ENCODE peak calls at places on chromosome 21, in ten cellular contexts. D is right cardiac atrium, G is suprapubic skin, V is prostate gland, O is ovary, J is spleen, W is kidney epithelial cell, E is iPS DF 6.9, C is foreskin keratinocyte, N is uterus. Y is an unnamed sample. For H3K27me3, the result is how much of the 10 kb centered on the place peaks cover.

GRCh38 chr21:46255758-46256337 is 27.3 kb upstream of the LSS start:
- DNase-seq in D (no peak), G (no peak), V (no peak), O (no peak), J (no peak), W (no peak), E (no peak), C (no peak), N (no peak), Y (no peak)

GRCh38 chr21:29961291-29962027 is 21.7 kb upstream of the GRIK1 start:
- DNase-seq in D (no peak), G (no peak), V (no peak), O (no peak), J (peak), W (no peak), E (no peak), C (no peak), N (no peak), Y (no peak)

GRCh38 chr21:31752967-31753366 is 21.0 kb upstream of the SCAF4 start:
- DNase-seq in D (no peak), G (no peak), V (no peak), O (no peak), J (no peak), W (no peak), E (no peak), C (no peak), N (no peak), Y (no peak)

GRCh38 chr21:31490471-31490870 is 146.4 kb upstream of the TIAM1 start:
- DNase-seq in D (no peak), G (no peak), V (no peak), O (no peak), J (peak), W (no peak), E (no peak), C (no peak), N (no peak), Y (peak)

GRCh38 chr21:29434081-29434480 is 135.4 kb downstream of the BACH1 start:
- DNase-seq in D (no peak), G (no peak), V (no peak), O (no peak), J (no peak), W (no peak), E (no peak), C (no peak), N (no peak), Y (no peak)

GRCh38 chr21:35991131-35991530 is 69.2 kb downstream of the SETD4 start:
- DNase-seq in D (no peak), G (no peak), V (no peak), O (no peak), J (no peak), W (no peak), E (no peak), C (no peak), N (no peak), Y (no peak)

GRCh38 chr21:46661211-46661625 is 25.7 kb downstream of the PRMT2 start:
- DNase-seq in D (peak), G (no peak), V (no peak), O (peak), J (no peak), W (peak), E (no peak), C (peak), N (peak), Y (peak)

GRCh38 chr21:46372014-46372485 is 48.1 kb downstream of the PCNT start:
- DNase-seq in D (no peak), G (no peak), V (no peak), O (no peak), J (no peak), W (no peak), E (no peak), C (no peak), N (no peak), Y (no peak)

GRCh38 chr21:15309022-15309590 is 244.3 kb upstream of the NRIP1 start:
- DNase-seq in D (no peak), G (no peak), V (no peak), O (no peak), J (no peak), W (no peak), E (no peak), C (peak), N (no peak), Y (no peak)
- H3K27me3 ChIP-seq in D (under half), G (under half), V (under half), O (under half), J (under half), W (under half), E (under half), C (under half), N (under half), Y (under half)

GRCh38 chr21:43278766-43279577 is 110.2 kb downstream of the CRYAA start:
- DNase-seq in D (no peak), G (no peak), V (no peak), O (peak), J (peak), W (no peak), E (no peak), C (no peak), N (no peak), Y (no peak)
- H3K27me3 ChIP-seq in D (under half), G (under half), V (under half), O (under half), J (under half), W (under half), E (under half), C (under half), N (under half), Y (under half)

GRCh38 chr21:37043818-37044217 is 29.1 kb downstream of the PIGP start:
- DNase-seq in D (no peak), G (no peak), V (no peak), O (no peak), J (no peak), W (no peak), E (no peak), C (no peak), N (no peak), Y (no peak)

GRCh38 chr21:37045139-37045538 is 27.7 kb downstream of the PIGP start:
- DNase-seq in D (no peak), G (no peak), V (no peak), O (no peak), J (no peak), W (no peak), E (no peak), C (no peak), N (no peak), Y (no peak)

GRCh38 chr21:37044643-37045042 is 28.2 kb downstream of the PIGP start:
- DNase-seq in D (no peak), G (no peak), V (no peak), O (no peak), J (no peak), W (no peak), E (no peak), C (no peak), N (no peak), Y (no peak)

GRCh38 chr21:37045556-37045955 is 27.3 kb downstream of the PIGP start:
- DNase-seq in D (no peak), G (no peak), V (no peak), O (no peak), J (no peak), W (no peak), E (no peak), C (no peak), N (no peak), Y (no peak)

DNA sequence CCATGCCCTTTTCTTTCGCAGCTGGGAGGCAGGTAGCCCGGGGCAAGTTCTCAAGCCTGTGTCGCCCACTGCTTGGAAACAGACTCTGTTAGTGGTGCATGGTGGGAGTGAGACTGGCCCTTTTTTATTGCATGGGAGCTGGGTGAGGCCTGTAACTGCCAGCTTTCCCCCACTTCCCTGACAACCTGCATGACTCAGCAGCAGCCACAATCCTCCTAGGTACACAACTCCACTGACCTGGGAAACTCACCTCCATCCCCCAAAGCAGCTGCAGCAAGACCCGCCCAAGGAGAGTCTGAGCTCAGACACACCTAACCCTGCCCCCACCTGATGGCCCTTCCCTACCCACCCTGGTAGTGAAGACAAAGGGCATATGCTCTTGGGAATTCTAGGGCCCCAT is 25.8 kb downstream of the PIGP start:
- DNase-seq in D (no peak), G (no peak), V (no peak), O (no peak), J (no peak), W (no peak), E (no peak), C (peak), N (no peak), Y (no peak)
- H3K27me3 ChIP-seq in D (under half), G (under half), V (under half), O (under half), J (under half), W (under half), E (under half), C (under half), N (under half), Y (under half)

GRCh38 chr21:16308269-16308668 is 578.5 kb downstream of the USP25 start:
- DNase-seq in D (no peak), G (no peak), V (no peak), O (no peak), J (no peak), W (no peak), E (no peak), C (peak), N (no peak), Y (no peak)

GRCh38 chr21:16309250-16309971 is 579.6 kb downstream of the USP25 start:
- DNase-seq in D (no peak), G (no peak), V (no peak), O (no peak), J (no peak), W (no peak), E (no peak), C (no peak), N (no peak), Y (no peak)

GRCh38 chr21:16305686-16306085 is 575.9 kb downstream of the USP25 start:
- DNase-seq in D (no peak), G (no peak), V (no peak), O (peak), J (no peak), W (no peak), E (no peak), C (no peak), N (no peak), Y (peak)

GRCh38 chr21:16304700-16305099 is 574.9 kb downstream of the USP25 start:
- DNase-seq in D (no peak), G (no peak), V (no peak), O (no peak), J (no peak), W (no peak), E (no peak), C (no peak), N (no peak), Y (no peak)

DNA sequence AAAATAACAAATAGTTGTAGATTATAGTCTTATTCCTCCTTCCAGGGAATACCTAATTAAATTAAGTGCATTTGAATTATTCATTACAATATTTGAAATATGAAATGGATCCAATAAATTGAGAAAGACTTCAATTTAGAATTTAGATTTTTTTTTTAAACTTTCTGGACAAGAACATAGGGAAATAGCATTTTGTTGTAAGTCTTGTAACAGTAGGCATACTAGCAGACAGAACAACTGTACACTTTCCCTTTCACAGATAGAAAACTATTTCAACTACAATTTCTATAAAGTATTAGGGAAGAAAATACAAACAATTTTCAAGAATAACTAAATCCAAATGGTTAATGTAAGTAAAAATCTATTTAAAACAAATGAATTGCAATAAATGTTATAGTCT is 577.5 kb downstream of the USP25 start:
- DNase-seq in D (no peak), G (no peak), V (no peak), O (no peak), J (no peak), W (no peak), E (no peak), C (no peak), N (no peak), Y (no peak)
- H3K27me3 ChIP-seq in D (under half), G (under half), V (under half), O (under half), J (under half), W (under half), E (under half), C (under half), N (under half), Y (under half)

GRCh38 chr21:45057886-45058285 is 16.5 kb upstream of the ADARB1 start:
- DNase-seq in D (no peak), G (no peak), V (no peak), O (no peak), J (no peak), W (no peak), E (no peak), C (no peak), N (no peak), Y (no peak)

GRCh38 chr21:45054927-45055612 is 19.3 kb upstream of the ADARB1 start:
- DNase-seq in D (no peak), G (no peak), V (no peak), O (no peak), J (no peak), W (no peak), E (no peak), C (no peak), N (no peak), Y (no peak)

GRCh38 chr21:45056505-45056904 is 17.9 kb upstream of the ADARB1 start:
- DNase-seq in D (no peak), G (no peak), V (no peak), O (no peak), J (no peak), W (no peak), E (no peak), C (no peak), N (no peak), Y (no peak)

GRCh38 chr21:45055861-45056260 is 18.5 kb upstream of the ADARB1 start:
- DNase-seq in D (no peak), G (no peak), V (no peak), O (no peak), J (no peak), W (no peak), E (no peak), C (no peak), N (no peak), Y (no peak)

DNA sequence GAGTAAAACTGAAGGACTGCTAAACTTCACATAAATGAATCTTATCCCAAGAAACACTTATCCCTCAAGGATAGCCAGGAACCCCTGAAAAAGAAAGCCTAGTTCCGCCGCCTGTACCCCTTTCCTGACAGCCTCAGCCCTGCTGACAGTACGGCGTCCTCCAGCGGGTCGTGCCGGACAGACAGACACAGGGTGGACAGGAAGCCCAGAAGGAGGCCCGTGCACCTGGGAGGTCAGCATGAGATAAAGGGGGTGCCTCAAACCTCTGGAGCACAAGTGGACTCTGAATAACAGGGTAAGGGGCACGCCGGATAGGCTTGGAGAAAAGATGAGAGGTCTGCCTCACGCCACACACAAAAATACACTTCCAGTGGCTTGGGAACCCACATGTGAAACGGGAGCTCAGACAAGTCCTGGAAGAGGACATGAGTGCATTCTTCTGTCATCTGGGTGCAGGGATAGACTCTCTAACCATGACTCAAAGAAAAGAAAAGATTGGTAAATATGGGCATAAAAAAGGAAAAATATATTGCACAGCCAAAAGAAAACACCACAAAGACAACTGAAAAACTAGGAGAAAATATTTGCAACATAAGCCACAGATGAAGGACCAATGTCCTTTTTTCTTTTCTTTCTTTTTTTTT is 17.3 kb upstream of the ADARB1 start:
- DNase-seq in D (no peak), G (no peak), V (no peak), O (no peak), J (no peak), W (no peak), E (no peak), C (no peak), N (no peak), Y (no peak)
- H3K27me3 ChIP-seq in D (under half), G (under half), V (under half), O (under half), J (under half), W (under half), E (under half), C (under half), N (under half), Y (under half)

GRCh38 chr21:42375966-42376337 is 9.6 kb upstream of the TFF1 start:
- DNase-seq in D (no peak), G (no peak), V (no peak), O (no peak), J (peak), W (no peak), E (no peak), C (no peak), N (no peak), Y (no peak)
- H3K27me3 ChIP-seq in D (under half), G (under half), V (under half), O (under half), J (under half), W (under half), E (under half), C (under half), N (under half), Y (under half)

GRCh38 chr21:38354231-38354630 is 97.4 kb downstream of the KCNJ15 start:
- DNase-seq in D (no peak), G (no peak), V (no peak), O (no peak), J (no peak), W (no peak), E (no peak), C (no peak), N (no peak), Y (no peak)

GRCh38 chr21:38352536-38353219 is 95.9 kb downstream of the KCNJ15 start:
- DNase-seq in D (peak), G (no peak), V (peak), O (peak), J (no peak), W (peak), E (peak), C (peak), N (no peak), Y (peak)

GRCh38 chr21:38350681-38351080 is 93.9 kb downstream of the KCNJ15 start:
- DNase-seq in D (no peak), G (no peak), V (no peak), O (no peak), J (no peak), W (no peak), E (no peak), C (no peak), N (no peak), Y (no peak)

GRCh38 chr21:38351176-38351959 is 94.6 kb downstream of the KCNJ15 start:
- DNase-seq in D (peak), G (no peak), V (no peak), O (no peak), J (no peak), W (no peak), E (no peak), C (no peak), N (no peak), Y (no peak)

DNA sequence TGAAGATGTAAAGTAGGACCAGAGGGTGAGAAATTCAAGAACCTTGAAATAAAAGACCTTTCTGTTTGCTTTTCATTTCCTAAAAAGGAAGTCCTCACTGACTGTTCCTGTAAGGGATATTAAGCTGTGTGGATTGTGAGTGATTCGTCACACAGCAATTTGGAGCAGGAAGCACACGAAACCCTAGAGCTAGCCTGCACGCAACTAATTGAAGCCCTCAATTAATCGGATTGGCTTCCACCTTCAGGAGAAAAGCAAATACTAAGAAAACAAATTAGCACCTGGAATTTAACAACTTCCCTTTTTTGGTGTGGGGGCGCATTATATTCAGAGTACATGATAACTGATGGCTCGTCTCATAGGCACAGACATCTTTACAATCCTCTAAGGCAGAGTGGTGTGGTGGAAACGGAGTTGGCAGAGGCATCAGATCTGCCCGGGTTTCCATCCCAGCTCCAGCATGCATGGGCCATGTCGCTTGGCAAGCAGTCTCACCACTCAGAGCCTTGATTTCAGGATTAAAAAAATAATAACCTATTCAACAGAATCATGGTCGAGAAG is 95.2 kb downstream of the KCNJ15 start:
- DNase-seq in D (no peak), G (no peak), V (no peak), O (no peak), J (no peak), W (peak), E (no peak), C (peak), N (no peak), Y (no peak)
- H3K27me3 ChIP-seq in D (under half), G (under half), V (under half), O (under half), J (under half), W (under half), E (under half), C (under half), N (under half), Y (under half)

GRCh38 chr21:44929799-44930542 is 9.3 kb upstream of the ITGB2 start:
- DNase-seq in D (peak), G (no peak), V (no peak), O (no peak), J (peak), W (no peak), E (no peak), C (no peak), N (no peak), Y (no peak)
- H3K27me3 ChIP-seq in D (under half), G (half or more), V (under half), O (under half), J (under half), W (under half), E (under half), C (under half), N (under half), Y (under half)

DNA sequence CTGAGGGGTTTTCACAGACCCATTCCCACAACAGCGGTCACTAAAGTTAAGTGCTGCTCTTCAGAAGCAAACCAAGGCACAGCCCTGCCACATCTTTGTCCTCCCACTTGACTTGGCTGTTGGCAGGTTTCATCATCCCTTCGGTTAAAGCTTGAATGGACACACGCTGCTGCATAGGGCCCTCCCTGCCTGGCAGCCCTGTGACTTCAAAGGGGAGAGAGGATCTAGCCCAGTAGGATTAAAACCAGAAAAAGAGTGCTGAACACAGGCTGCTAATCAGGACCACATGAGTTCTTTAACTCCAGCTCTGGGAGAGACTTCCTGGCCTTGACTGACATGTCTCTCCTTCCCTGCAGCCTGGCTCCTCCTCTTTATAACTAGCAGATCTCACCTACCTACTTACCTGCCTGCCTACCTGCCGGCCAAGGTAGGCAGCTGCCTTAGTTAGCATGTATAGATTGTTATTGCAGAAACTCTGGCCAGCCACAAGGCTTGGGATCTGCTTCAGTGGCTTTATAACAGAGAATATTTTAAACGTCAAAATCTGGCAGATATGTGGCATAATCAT is 49.6 kb downstream of the ERG start:
- DNase-seq in D (no peak), G (no peak), V (no peak), O (no peak), J (no peak), W (no peak), E (peak), C (no peak), N (no peak), Y (no peak)
- H3K27me3 ChIP-seq in D (under half), G (under half), V (under half), O (under half), J (under half), W (under half), E (under half), C (under half), N (under half), Y (under half)

Y was measured in testis.